ENCODE peak calls at places on chromosomes 7 and 10, in ten cellular contexts. One of them, this sample, is unnamed.

GRCh38 chr10:114489521-114490310 is 85.4 kb upstream of the AFAP1L2 start:
- DNase-seq in colonic mucosa: no peak
- DNase-seq in CD4-positive, alpha-beta memory T cell: no peak
- DNase-seq in neuronal stem cell: peak; percentile 63
- DNase-seq in transverse colon: no peak
- DNase-seq in K562: no peak
- DNase-seq in thoracic aorta: no peak
- DNase-seq in heart right ventricle: no peak
- DNase-seq in prostate gland: no peak
- DNase-seq in small intestine: no peak
- DNase-seq in this sample: peak; percentile 80

GRCh38 chr10:116007256-116007891 is 265.6 kb downstream of the GFRA1 start:
- DNase-seq in colonic mucosa: no peak
- DNase-seq in CD4-positive, alpha-beta memory T cell: no peak
- DNase-seq in neuronal stem cell: no peak
- DNase-seq in transverse colon: no peak
- DNase-seq in K562: no peak
- DNase-seq in thoracic aorta: no peak
- DNase-seq in heart right ventricle: no peak
- DNase-seq in prostate gland: no peak
- DNase-seq in small intestine: no peak
- DNase-seq in this sample: no peak

GRCh38 chr10:79176052-79176501 is 107.3 kb downstream of the ZMIZ1 start:
- DNase-seq in colonic mucosa: no peak
- DNase-seq in CD4-positive, alpha-beta memory T cell: no peak
- DNase-seq in neuronal stem cell: no peak
- DNase-seq in transverse colon: no peak
- DNase-seq in K562: no peak
- DNase-seq in thoracic aorta: no peak
- DNase-seq in heart right ventricle: no peak
- DNase-seq in prostate gland: no peak
- DNase-seq in small intestine: no peak
- DNase-seq in this sample: no peak

GRCh38 chr7:45174966-45175765 is 17.6 kb downstream of the RAMP3 start:
- DNase-seq in colonic mucosa: no peak
- DNase-seq in CD4-positive, alpha-beta memory T cell: no peak
- DNase-seq in neuronal stem cell: no peak
- DNase-seq in transverse colon: no peak
- DNase-seq in K562: no peak
- DNase-seq in thoracic aorta: no peak
- DNase-seq in heart right ventricle: no peak
- DNase-seq in prostate gland: no peak
- DNase-seq in small intestine: no peak
- DNase-seq in this sample: no peak

GRCh38 chr7:149774237-149775175 is 1.1 kb upstream of the ZNF467 start:
- DNase-seq in colonic mucosa: no peak
- DNase-seq in CD4-positive, alpha-beta memory T cell: no peak
- DNase-seq in neuronal stem cell: no peak
- DNase-seq in transverse colon: peak; percentile 30
- DNase-seq in K562: no peak
- DNase-seq in thoracic aorta: no peak
- DNase-seq in heart right ventricle: no peak
- DNase-seq in prostate gland: no peak
- DNase-seq in small intestine: peak; percentile 49
- DNase-seq in this sample: no peak

GRCh38 chr7:75931676-75932075 is 16.7 kb downstream of the POR start:
- DNase-seq in colonic mucosa: no peak
- DNase-seq in CD4-positive, alpha-beta memory T cell: no peak
- DNase-seq in neuronal stem cell: no peak
- DNase-seq in transverse colon: no peak
- DNase-seq in K562: no peak
- DNase-seq in thoracic aorta: no peak
- DNase-seq in heart right ventricle: no peak
- DNase-seq in prostate gland: no peak
- DNase-seq in small intestine: no peak
- DNase-seq in this sample: no peak

GRCh38 chr10:3882855-3883254 is 97.8 kb upstream of the KLF6 start:
- DNase-seq in colonic mucosa: no peak
- DNase-seq in CD4-positive, alpha-beta memory T cell: no peak
- DNase-seq in neuronal stem cell: no peak
- DNase-seq in transverse colon: no peak
- DNase-seq in K562: no peak
- DNase-seq in thoracic aorta: no peak
- DNase-seq in heart right ventricle: no peak
- DNase-seq in prostate gland: no peak
- DNase-seq in small intestine: no peak
- DNase-seq in this sample: no peak

GRCh38 chr10:115861864-115862263 is 411.1 kb downstream of the GFRA1 start:
- DNase-seq in colonic mucosa: no peak
- DNase-seq in CD4-positive, alpha-beta memory T cell: no peak
- DNase-seq in neuronal stem cell: no peak
- DNase-seq in transverse colon: no peak
- DNase-seq in K562: no peak
- DNase-seq in thoracic aorta: no peak
- DNase-seq in heart right ventricle: no peak
- DNase-seq in prostate gland: no peak
- DNase-seq in small intestine: no peak
- DNase-seq in this sample: no peak

GRCh38 chr7:10257438-10257837 is 716.2 kb upstream of the PHF14 start:
- DNase-seq in colonic mucosa: no peak
- DNase-seq in CD4-positive, alpha-beta memory T cell: no peak
- DNase-seq in neuronal stem cell: no peak
- DNase-seq in transverse colon: no peak
- DNase-seq in K562: no peak
- DNase-seq in thoracic aorta: no peak
- DNase-seq in heart right ventricle: no peak
- DNase-seq in prostate gland: no peak
- DNase-seq in small intestine: no peak
- DNase-seq in this sample: no peak

GRCh38 chr10:102814456-102814871 is 22.7 kb downstream of the CYP17A1 start:
- DNase-seq in colonic mucosa: no peak
- DNase-seq in CD4-positive, alpha-beta memory T cell: no peak
- DNase-seq in neuronal stem cell: no peak
- DNase-seq in transverse colon: no peak
- DNase-seq in K562: peak; percentile 87
- DNase-seq in thoracic aorta: no peak
- DNase-seq in heart right ventricle: peak; percentile 79
- DNase-seq in prostate gland: no peak
- DNase-seq in small intestine: no peak
- DNase-seq in this sample: no peak

GRCh38 chr10:126207313-126207771 is 180.9 kb downstream of the ADAM12 start:
- DNase-seq in colonic mucosa: no peak
- DNase-seq in CD4-positive, alpha-beta memory T cell: no peak
- DNase-seq in neuronal stem cell: no peak
- DNase-seq in transverse colon: no peak
- DNase-seq in K562: no peak
- DNase-seq in thoracic aorta: no peak
- DNase-seq in heart right ventricle: no peak
- DNase-seq in prostate gland: no peak
- DNase-seq in small intestine: no peak
- DNase-seq in this sample: no peak

GRCh38 chr7:125491137-125491536 is 561.5 kb upstream of the POT1 start:
- DNase-seq in colonic mucosa: no peak
- DNase-seq in CD4-positive, alpha-beta memory T cell: no peak
- DNase-seq in neuronal stem cell: no peak
- DNase-seq in transverse colon: no peak
- DNase-seq in K562: no peak
- DNase-seq in thoracic aorta: no peak
- DNase-seq in heart right ventricle: no peak
- DNase-seq in prostate gland: no peak
- DNase-seq in small intestine: no peak
- DNase-seq in this sample: no peak

DNA sequence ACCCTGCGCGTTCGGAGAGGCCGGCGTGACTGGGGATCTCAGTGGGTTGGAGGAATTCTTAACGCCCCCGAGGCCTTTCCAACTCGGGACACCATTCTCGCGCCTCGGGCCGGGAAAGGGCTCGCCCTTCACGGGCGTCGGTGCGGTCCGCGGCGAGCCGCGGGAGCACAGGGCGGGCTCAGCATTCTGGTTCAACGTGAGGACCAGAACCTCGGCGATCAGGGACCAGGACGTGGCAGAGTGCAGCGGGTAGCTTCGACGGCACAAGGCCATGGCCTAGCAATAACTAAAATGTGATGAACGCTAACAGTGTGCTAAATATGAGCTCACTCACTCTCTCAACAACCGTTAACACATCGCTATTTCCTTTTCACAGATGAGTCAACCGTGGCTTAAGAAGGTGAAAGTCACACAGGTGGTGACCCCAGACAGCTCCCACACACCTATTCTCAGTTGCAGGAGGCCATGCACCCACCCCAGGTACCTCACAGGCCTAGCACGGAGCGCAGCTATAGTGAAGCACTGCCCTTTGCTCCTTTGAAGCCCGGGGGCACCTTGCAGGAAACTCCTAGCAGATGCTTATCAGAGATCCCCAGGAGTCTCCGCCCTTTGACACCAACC is 4.5 kb upstream of the EMX2 start:
- DNase-seq in colonic mucosa: no peak
- DNase-seq in CD4-positive, alpha-beta memory T cell: no peak
- DNase-seq in neuronal stem cell: no peak
- DNase-seq in transverse colon: no peak
- DNase-seq in K562: no peak
- DNase-seq in thoracic aorta: no peak
- DNase-seq in heart right ventricle: no peak
- DNase-seq in prostate gland: no peak
- DNase-seq in small intestine: no peak
- DNase-seq in this sample: no peak
- H3K4me1 ChIP-seq in colonic mucosa: peaks cover 6% of the 10 kb centered on the region
- H3K4me1 ChIP-seq in CD4-positive, alpha-beta memory T cell: no peaks in the 10 kb centered on the region
- H3K4me1 ChIP-seq in neuronal stem cell: no peaks in the 10 kb centered on the region
- H3K4me1 ChIP-seq in transverse colon: peaks cover 20% of the 10 kb centered on the region
- H3K4me1 ChIP-seq in K562: no peaks in the 10 kb centered on the region
- H3K4me1 ChIP-seq in thoracic aorta: peaks cover 44% of the 10 kb centered on the region
- H3K4me1 ChIP-seq in heart right ventricle: peaks cover 12% of the 10 kb centered on the region
- H3K4me1 ChIP-seq in prostate gland: peaks cover 14% of the 10 kb centered on the region
- H3K4me1 ChIP-seq in small intestine: no peaks in the 10 kb centered on the region
- H3K4me1 ChIP-seq in this sample: peaks cover 15% of the 10 kb centered on the region

DNA sequence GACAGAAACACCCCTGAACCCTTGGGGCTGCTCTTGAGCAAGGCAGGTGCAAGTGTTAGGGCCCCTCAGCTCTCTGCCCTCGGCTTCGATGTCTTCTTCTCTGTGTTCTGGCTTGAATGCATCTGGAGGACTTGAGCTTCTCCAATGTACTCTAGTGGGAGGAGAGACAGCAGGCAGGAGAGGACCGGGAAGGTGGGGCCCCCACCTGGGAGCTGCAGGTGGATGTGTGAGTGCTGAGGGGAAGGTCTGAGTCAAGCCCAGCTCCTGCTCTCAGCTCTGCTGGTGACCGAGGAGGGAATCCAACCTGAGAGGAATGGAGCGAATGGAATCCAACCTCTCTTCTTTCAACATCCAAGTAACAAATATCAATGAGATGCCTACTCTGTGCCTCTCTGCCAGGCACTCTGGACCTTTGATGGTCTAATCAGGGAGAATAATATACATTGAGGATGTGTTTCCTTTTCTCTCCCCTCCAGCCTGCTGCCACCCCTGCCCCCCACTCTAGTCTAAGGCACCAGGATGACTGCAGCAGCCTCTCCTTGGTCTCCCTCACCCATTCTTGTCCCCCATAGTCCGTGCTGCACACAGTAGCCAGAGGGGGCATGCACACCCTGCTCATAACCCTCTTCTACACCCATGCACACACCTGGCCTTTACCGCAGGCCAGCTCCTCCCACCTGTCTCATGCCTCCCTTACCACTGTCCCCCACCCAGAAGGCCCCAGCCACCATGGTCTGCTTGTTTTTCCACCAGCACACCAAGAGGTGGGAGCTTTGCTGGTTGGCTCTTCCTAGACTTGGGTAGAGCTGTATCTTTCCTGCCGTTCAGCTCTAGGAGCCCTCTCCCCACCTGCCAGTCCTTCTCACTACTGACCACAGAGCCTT is 13.6 kb downstream of the TBATA start:
- DNase-seq in colonic mucosa: no peak
- DNase-seq in CD4-positive, alpha-beta memory T cell: no peak
- DNase-seq in neuronal stem cell: no peak
- DNase-seq in transverse colon: no peak
- DNase-seq in K562: no peak
- DNase-seq in thoracic aorta: no peak
- DNase-seq in heart right ventricle: no peak
- DNase-seq in prostate gland: no peak
- DNase-seq in small intestine: no peak
- DNase-seq in this sample: peak; percentile 3
- H3K27me3 ChIP-seq in colonic mucosa: no peaks in the 10 kb centered on the region
- H3K27me3 ChIP-seq in CD4-positive, alpha-beta memory T cell: no peaks in the 10 kb centered on the region
- H3K27me3 ChIP-seq in neuronal stem cell: peaks cover 1% of the 10 kb centered on the region
- H3K27me3 ChIP-seq in transverse colon: no peaks in the 10 kb centered on the region
- H3K27me3 ChIP-seq in K562: no peaks in the 10 kb centered on the region
- H3K27me3 ChIP-seq in thoracic aorta: no peaks in the 10 kb centered on the region
- H3K27me3 ChIP-seq in heart right ventricle: no peaks in the 10 kb centered on the region
- H3K27me3 ChIP-seq in prostate gland: no peaks in the 10 kb centered on the region
- H3K27me3 ChIP-seq in small intestine: no peaks in the 10 kb centered on the region
- H3K27me3 ChIP-seq in this sample: no peaks in the 10 kb centered on the region

DNA sequence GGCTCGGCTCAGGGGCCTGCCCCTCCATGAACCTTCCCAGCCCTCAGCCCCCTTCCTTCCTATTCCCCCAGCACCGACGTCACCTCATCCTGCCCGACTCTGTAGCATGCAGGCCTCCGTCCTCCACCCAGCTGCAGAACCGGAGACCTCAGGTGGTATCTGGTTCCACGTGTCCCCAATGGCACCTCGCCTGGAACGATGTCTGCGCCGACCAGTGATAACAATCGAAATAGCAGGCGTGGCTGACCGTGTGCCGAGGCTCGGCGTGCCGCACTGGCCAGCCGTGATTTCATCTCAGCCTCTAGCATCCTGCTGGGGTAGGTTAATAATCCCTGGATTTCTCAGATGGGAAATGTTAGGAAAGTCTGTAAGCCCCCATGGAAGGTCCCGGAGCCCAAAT is 171.7 kb downstream of the CUX1 start:
- DNase-seq in colonic mucosa: no peak
- DNase-seq in CD4-positive, alpha-beta memory T cell: no peak
- DNase-seq in neuronal stem cell: no peak
- DNase-seq in transverse colon: no peak
- DNase-seq in K562: no peak
- DNase-seq in thoracic aorta: no peak
- DNase-seq in heart right ventricle: no peak
- DNase-seq in prostate gland: no peak
- DNase-seq in small intestine: no peak
- DNase-seq in this sample: no peak
- H3K27ac ChIP-seq in colonic mucosa: no peak overlapping the region
- H3K27ac ChIP-seq in CD4-positive, alpha-beta memory T cell: no peak overlapping the region
- H3K27ac ChIP-seq in neuronal stem cell: no peak overlapping the region
- H3K27ac ChIP-seq in transverse colon: no peak overlapping the region
- H3K27ac ChIP-seq in K562: no peak overlapping the region
- H3K27ac ChIP-seq in thoracic aorta: no peak overlapping the region
- H3K27ac ChIP-seq in heart right ventricle: no peak overlapping the region
- H3K27ac ChIP-seq in prostate gland: no peak overlapping the region
- H3K27ac ChIP-seq in small intestine: no peak overlapping the region
- H3K27ac ChIP-seq in this sample: no peak overlapping the region

DNA sequence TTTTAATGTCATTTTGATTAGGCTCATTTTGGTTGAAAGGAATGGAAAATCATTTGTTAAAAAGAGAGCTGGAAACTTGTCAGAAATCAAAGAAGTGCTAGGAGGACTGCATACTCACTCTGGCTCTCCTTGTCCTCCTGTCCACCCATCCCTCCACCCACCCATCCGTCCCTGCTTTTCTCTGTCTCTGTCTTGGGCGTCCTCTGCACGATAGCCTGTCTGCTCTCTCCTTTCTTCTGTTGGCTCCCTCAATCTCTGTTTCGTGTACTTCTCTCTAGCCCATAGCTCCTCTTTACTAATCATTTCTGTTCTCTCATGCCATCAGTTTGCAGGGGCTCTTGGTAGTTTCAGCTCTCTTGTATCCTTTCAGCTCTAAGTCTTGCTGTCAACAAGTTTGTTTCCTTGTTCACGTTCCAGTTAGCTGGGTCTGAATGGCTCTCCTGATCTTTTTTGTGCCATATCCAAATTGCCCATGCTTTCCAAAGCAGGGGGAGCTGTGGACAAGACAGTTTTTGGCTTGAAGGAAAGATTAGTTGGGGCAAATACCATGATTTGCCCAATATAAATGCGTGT is 75.6 kb downstream of the KAT6B start:
- DNase-seq in colonic mucosa: no peak
- DNase-seq in CD4-positive, alpha-beta memory T cell: no peak
- DNase-seq in neuronal stem cell: no peak
- DNase-seq in transverse colon: no peak
- DNase-seq in K562: no peak
- DNase-seq in thoracic aorta: no peak
- DNase-seq in heart right ventricle: no peak
- DNase-seq in prostate gland: no peak
- DNase-seq in small intestine: no peak
- DNase-seq in this sample: no peak
- H3K4me1 ChIP-seq in colonic mucosa: no peaks in the 10 kb centered on the region
- H3K4me1 ChIP-seq in CD4-positive, alpha-beta memory T cell: peaks cover 40% of the 10 kb centered on the region
- H3K4me1 ChIP-seq in neuronal stem cell: peaks cover 2% of the 10 kb centered on the region
- H3K4me1 ChIP-seq in transverse colon: peaks cover 12% of the 10 kb centered on the region
- H3K4me1 ChIP-seq in K562: no peaks in the 10 kb centered on the region
- H3K4me1 ChIP-seq in thoracic aorta: peaks cover 14% of the 10 kb centered on the region
- H3K4me1 ChIP-seq in heart right ventricle: peaks cover 30% of the 10 kb centered on the region
- H3K4me1 ChIP-seq in prostate gland: no peaks in the 10 kb centered on the region
- H3K4me1 ChIP-seq in small intestine: no peaks in the 10 kb centered on the region
- H3K4me1 ChIP-seq in this sample: peaks cover 36% of the 10 kb centered on the region